ENCODE peak calls at places on chromosomes 16 and 17, in eight cellular contexts. Z, F, N, Q, W, S, K and R are unnamed samples.

GRCh38 chr17:7445011-7445927 is at the start of gene CHRNB1:
- DNase-seq in Z (peak), F (no peak), N (peak), Q (peak), W (peak), S (peak), K (peak), R (no peak)

GRCh38 chr17:34826332-34826731 is 134.9 kb downstream of the CCT6B start:
- DNase-seq in Z (no peak), F (peak), N (no peak), Q (no peak), W (peak), S (no peak), K (no peak), R (no peak)

GRCh38 chr16:86740817-86741799 is 162.8 kb downstream of the FOXL1 start:
- DNase-seq in Z (peak), F (peak), N (peak), Q (no peak), W (peak), S (no peak), K (peak), R (peak)

GRCh38 chr17:6244253-6244652 is 174.1 kb downstream of the WSCD1 start:
- DNase-seq in Z (no peak), F (no peak), N (no peak), Q (no peak), W (no peak), S (no peak), K (no peak), R (no peak)

GRCh38 chr16:54242199-54242598 is 44.4 kb downstream of the IRX3 start:
- DNase-seq in Z (no peak), F (no peak), N (no peak), Q (no peak), W (no peak), S (peak), K (peak), R (no peak)

GRCh38 chr16:84947996-84948854 is 63.1 kb downstream of the ZDHHC7 start:
- DNase-seq in Z (no peak), F (no peak), N (no peak), Q (no peak), W (no peak), S (no peak), K (no peak), R (no peak)

GRCh38 chr16:52456368-52456767 is 90.6 kb downstream of the TOX3 start:
- DNase-seq in Z (no peak), F (no peak), N (no peak), Q (no peak), W (no peak), S (no peak), K (peak), R (no peak)

GRCh38 chr16:68644715-68645493 is at the start of gene CDH3:
- DNase-seq in Z (no peak), F (no peak), N (peak), Q (no peak), W (no peak), S (peak), K (peak), R (no peak)

GRCh38 chr16:5056347-5056746 is 9.4 kb downstream of the C16orf89 start:
- DNase-seq in Z (no peak), F (no peak), N (no peak), Q (no peak), W (peak), S (peak), K (peak), R (no peak)

GRCh38 chr17:61302911-61303310 is 96.7 kb upstream of the TBX2 start:
- DNase-seq in Z (no peak), F (no peak), N (no peak), Q (no peak), W (no peak), S (no peak), K (no peak), R (no peak)

GRCh38 chr17:82938486-82939212 is 98.8 kb upstream of the ZNF750 start:
- DNase-seq in Z (no peak), F (no peak), N (no peak), Q (no peak), W (no peak), S (no peak), K (no peak), R (no peak)

GRCh38 chr17:80696456-80696855 is 151.8 kb downstream of the RPTOR start:
- DNase-seq in Z (no peak), F (no peak), N (no peak), Q (no peak), W (no peak), S (no peak), K (no peak), R (no peak)

GRCh38 chr17:45143767-45144198 is 4.5 kb upstream of the HEXIM1 start:
- DNase-seq in Z (peak), F (peak), N (no peak), Q (peak), W (peak), S (no peak), K (peak), R (peak)

GRCh38 chr16:14302031-14302398 is 230.9 kb downstream of the MRTFB start:
- DNase-seq in Z (peak), F (peak), N (no peak), Q (no peak), W (peak), S (no peak), K (peak), R (no peak)

GRCh38 chr16:29985271-29985811 is 10.1 kb downstream of the HIRIP3 start:
- DNase-seq in Z (no peak), F (no peak), N (no peak), Q (no peak), W (no peak), S (no peak), K (no peak), R (no peak)

GRCh38 chr16:69324013-69324531 is 6.3 kb downstream of the PDF start:
- DNase-seq in Z (peak), F (no peak), N (no peak), Q (no peak), W (no peak), S (no peak), K (no peak), R (no peak)

GRCh38 chr16:11224096-11224893 is 31.7 kb downstream of the SOCS1 start:
- DNase-seq in Z (peak), F (no peak), N (no peak), Q (peak), W (no peak), S (no peak), K (peak), R (no peak)

GRCh38 chr17:19785854-19786253 is 37.8 kb upstream of the ALDH3A1 start:
- DNase-seq in Z (no peak), F (no peak), N (no peak), Q (no peak), W (no peak), S (no peak), K (no peak), R (no peak)
- TF ChIP-seq CTCF in Z (no peak), F (peak), N (no peak), Q (no peak), W (no peak), S (peak), K (peak), R (no peak)

GRCh38 chr17:19365499-19365817 is 2.9 kb upstream of the B9D1 start:
- DNase-seq in Z (no peak), F (no peak), N (no peak), Q (no peak), W (no peak), S (no peak), K (no peak), R (no peak)

GRCh38 chr17:19366637-19366972 is 4.1 kb upstream of the B9D1 start:
- DNase-seq in Z (no peak), F (no peak), N (no peak), Q (no peak), W (no peak), S (no peak), K (no peak), R (no peak)

GRCh38 chr17:19365833-19366636 is 3.5 kb upstream of the B9D1 start:
- DNase-seq in Z (no peak), F (no peak), N (no peak), Q (no peak), W (no peak), S (no peak), K (no peak), R (no peak)

GRCh38 chr17:19363460-19364035 is 1.0 kb upstream of the B9D1 start:
- DNase-seq in Z (no peak), F (no peak), N (no peak), Q (no peak), W (no peak), S (no peak), K (no peak), R (no peak)

GRCh38 chr17:19364699-19365498 is 2.4 kb upstream of the B9D1 start:
- DNase-seq in Z (no peak), F (no peak), N (no peak), Q (no peak), W (no peak), S (no peak), K (no peak), R (no peak)
- TF ChIP-seq CTCF in Z (no peak), F (no peak), N (no peak), Q (no peak), W (no peak), S (no peak), K (no peak), R (no peak)

GRCh38 chr16:87933140-87933495 is 3.2 kb downstream of the CA5A start:
- DNase-seq in Z (no peak), F (no peak), N (no peak), Q (no peak), W (no peak), S (no peak), K (no peak), R (no peak)

GRCh38 chr16:87929986-87930385 is 6.3 kb downstream of the CA5A start:
- DNase-seq in Z (no peak), F (no peak), N (no peak), Q (no peak), W (no peak), S (no peak), K (no peak), R (no peak)

GRCh38 chr16:87931504-87931903 is 4.8 kb downstream of the CA5A start:
- DNase-seq in Z (no peak), F (no peak), N (no peak), Q (no peak), W (no peak), S (no peak), K (no peak), R (peak)

GRCh38 chr16:87927195-87927562 is 9.2 kb downstream of the CA5A start:
- DNase-seq in Z (no peak), F (no peak), N (no peak), Q (no peak), W (no peak), S (no peak), K (no peak), R (no peak)

GRCh38 chr16:87930456-87930855 is 5.9 kb downstream of the CA5A start:
- DNase-seq in Z (no peak), F (no peak), N (no peak), Q (no peak), W (no peak), S (no peak), K (no peak), R (no peak)
- TF ChIP-seq CTCF in Z (peak), F (peak), N (peak), Q (no peak), W (peak), S (peak), K (peak), R (no peak)

GRCh38 chr17:77373298-77374169 is 232.8 kb downstream of the SEC14L1 start:
- DNase-seq in Z (peak), F (peak), N (peak), Q (no peak), W (no peak), S (no peak), K (peak), R (no peak)

GRCh38 chr17:77371117-77371887 is 230.5 kb downstream of the SEC14L1 start:
- DNase-seq in Z (peak), F (peak), N (no peak), Q (no peak), W (no peak), S (no peak), K (no peak), R (peak)

GRCh38 chr17:77374170-77374936 is 233.6 kb downstream of the SEC14L1 start:
- DNase-seq in Z (peak), F (peak), N (peak), Q (peak), W (peak), S (no peak), K (peak), R (peak)

GRCh38 chr17:77371888-77372443 is 231.2 kb downstream of the SEC14L1 start:
- DNase-seq in Z (no peak), F (no peak), N (no peak), Q (no peak), W (no peak), S (no peak), K (peak), R (no peak)

GRCh38 chr17:77372444-77373297 is 231.9 kb downstream of the SEC14L1 start:
- DNase-seq in Z (peak), F (peak), N (peak), Q (peak), W (peak), S (no peak), K (peak), R (peak)
- TF ChIP-seq CTCF in Z (no peak), F (no peak), N (peak), Q (no peak), W (no peak), S (no peak), K (peak), R (no peak)

GRCh38 chr16:79653337-79654000 is 52.9 kb upstream of the MAF start:
- DNase-seq in Z (peak), F (no peak), N (no peak), Q (no peak), W (no peak), S (no peak), K (no peak), R (peak)
- TF ChIP-seq CTCF in Z (no peak), F (no peak), N (no peak), Q (no peak), W (no peak), S (no peak), K (no peak), R (no peak)

GRCh38 chr16:15643453-15644305 is 725 bp upstream of the MARF1 start:
- DNase-seq in Z (peak), F (peak), N (no peak), Q (peak), W (peak), S (peak), K (no peak), R (peak)
- TF ChIP-seq CTCF in Z (peak), F (peak), N (peak), Q (no peak), W (peak), S (no peak), K (peak), R (peak)

GRCh38 chr17:63489291-63489690 is 12.4 kb downstream of the ACE start:
- DNase-seq in Z (no peak), F (no peak), N (no peak), Q (no peak), W (no peak), S (no peak), K (no peak), R (no peak)

GRCh38 chr17:63490858-63491400 is 14.1 kb downstream of the ACE start:
- DNase-seq in Z (no peak), F (no peak), N (no peak), Q (no peak), W (no peak), S (no peak), K (no peak), R (no peak)

GRCh38 chr17:63491413-63491812 is 14.6 kb downstream of the ACE start:
- DNase-seq in Z (no peak), F (no peak), N (no peak), Q (no peak), W (no peak), S (no peak), K (no peak), R (no peak)

GRCh38 chr17:63488851-63489250 is 12.0 kb downstream of the ACE start:
- DNase-seq in Z (no peak), F (no peak), N (no peak), Q (no peak), W (no peak), S (no peak), K (no peak), R (no peak)

DNA sequence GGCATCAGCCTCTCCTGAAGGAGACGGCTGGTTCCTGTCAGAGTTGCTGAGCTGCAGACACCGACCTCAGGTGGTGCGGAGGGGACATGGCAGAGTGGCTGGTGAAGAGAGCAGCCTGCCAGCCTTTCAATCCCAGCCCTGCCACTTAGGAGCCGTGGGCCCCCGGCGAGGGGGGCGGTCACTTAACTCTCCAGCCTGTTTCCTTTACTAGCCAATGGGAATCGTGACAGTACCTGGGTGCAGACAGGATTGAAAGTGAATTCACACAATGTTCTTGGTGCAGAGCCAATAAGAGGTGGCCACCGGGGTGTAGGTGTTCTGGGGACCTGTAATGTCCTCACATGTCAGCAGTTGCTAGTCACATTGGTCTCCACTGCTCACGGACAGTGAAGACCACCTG is 13.5 kb downstream of the ACE start:
- DNase-seq in Z (no peak), F (no peak), N (no peak), Q (no peak), W (no peak), S (no peak), K (peak), R (no peak)
- TF ChIP-seq CTCF in Z (no peak), F (no peak), N (no peak), Q (no peak), W (no peak), S (no peak), K (no peak), R (no peak)

DNA sequence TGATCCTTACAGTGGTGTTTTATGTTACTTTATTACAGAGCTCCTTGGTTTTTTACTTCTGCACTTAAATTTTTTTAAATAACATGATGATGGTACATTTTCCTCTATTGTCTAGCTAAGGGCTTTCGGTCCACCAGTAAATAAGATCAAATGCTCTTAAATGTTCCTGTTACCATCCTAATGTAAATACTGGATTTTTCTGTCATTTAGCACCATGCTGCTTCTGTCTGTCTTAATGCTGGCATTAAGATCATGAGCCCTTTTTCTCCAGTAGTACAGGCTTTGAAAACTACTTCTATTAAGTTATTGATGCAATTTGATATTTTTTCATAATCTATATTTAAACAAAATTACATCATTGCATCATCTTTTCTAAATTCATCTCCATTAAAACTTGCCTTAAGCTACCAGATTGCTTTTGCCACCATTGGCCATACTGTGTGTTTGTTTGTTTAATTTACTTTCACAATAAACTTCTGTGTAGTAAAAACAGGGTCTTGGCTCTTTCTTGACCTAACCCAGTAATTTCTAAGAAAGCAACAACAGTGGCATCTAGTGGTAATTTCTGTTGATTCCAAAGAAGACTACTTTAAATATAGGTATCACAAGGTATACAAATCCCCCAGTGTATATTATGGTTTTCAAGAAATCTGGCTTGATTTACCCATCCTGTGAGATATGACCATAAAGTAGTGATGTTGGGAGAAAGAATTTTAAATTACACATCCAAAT is 9.0 kb upstream of the PHAF1 start:
- DNase-seq in Z (no peak), F (peak), N (no peak), Q (no peak), W (peak), S (no peak), K (no peak), R (peak)
- TF ChIP-seq CTCF in Z (peak), F (peak), N (peak), Q (no peak), W (peak), S (peak), K (peak), R (peak)

DNA sequence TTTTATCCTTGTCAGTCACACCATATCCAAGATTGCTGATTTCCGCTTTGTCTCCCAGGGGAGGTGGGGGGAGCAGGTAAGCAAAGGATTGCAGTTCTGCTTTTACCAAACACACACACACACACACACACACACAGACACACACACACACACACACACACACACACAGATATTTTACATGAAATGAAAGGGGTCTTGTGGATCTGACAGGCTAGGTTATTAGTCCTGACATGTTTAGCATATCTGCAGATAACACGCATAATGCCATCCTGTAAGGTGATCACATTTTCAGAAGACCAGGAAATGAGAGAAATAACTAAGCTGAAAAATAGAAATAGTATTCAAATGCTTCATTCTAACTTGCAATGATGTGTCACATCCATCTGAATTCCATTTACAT is 1113.3 kb downstream of the CDH8 start:
- DNase-seq in Z (no peak), F (no peak), N (no peak), Q (no peak), W (no peak), S (no peak), K (no peak), R (no peak)
- TF ChIP-seq CTCF in Z (no peak), F (no peak), N (no peak), Q (no peak), W (no peak), S (no peak), K (no peak), R (no peak)